ENCODE peak calls at places on chromosomes 6 and 20, in ten cellular contexts. Q is RKO; A is BE2C; P is CD8-positive, alpha-beta memory T cell; B is anterior cingulate cortex; X is NCI-H2029; K is GM13977; Z is head of caudate nucleus; Y is choroid plexus epithelial cell; E is fibroblast of lung. J is an unnamed sample.
A peak's percentile ranks its signal among the peaks of the same experiment; 100 is the strongest.

GRCh38 chr6:154156135-154156948 is 117.3 kb downstream of the OPRM1 start:
- DNase-seq in Y (peak; percentile 80), E (peak; percentile 30), P (peak; percentile 60), K (peak; percentile 20), B (no peak), A (peak; percentile 26), Q (peak; percentile 10), Z (no peak), X (peak; percentile 73), J (peak; percentile 12)

GRCh38 chr6:144485531-144485930 is 200.4 kb downstream of the UTRN start:
- DNase-seq in K (no peak), B (no peak), E (no peak), X (no peak), P (no peak), A (no peak), Y (no peak), Q (no peak), Z (no peak), J (no peak)

GRCh38 chr20:12306107-12306506 is 388.4 kb downstream of the BTBD3 start:
- DNase-seq in K (no peak), Y (peak; percentile 2), Z (no peak), Q (no peak), E (no peak), P (no peak), A (no peak), X (no peak), B (no peak), J (no peak)

GRCh38 chr6:169188051-169188863 is 65.4 kb downstream of the THBS2 start:
- DNase-seq in K (no peak), Z (no peak), X (no peak), P (no peak), E (peak; percentile 99), B (no peak), Q (peak; percentile 42), Y (peak; percentile 85), A (no peak), J (peak; percentile 99)

GRCh38 chr6:169828176-169828575 is 76.8 kb downstream of the ERMARD start:
- DNase-seq in Q (no peak), A (no peak), E (no peak), Z (no peak), K (no peak), X (no peak), B (no peak), Y (no peak), P (no peak), J (no peak)

GRCh38 chr20:50189681-50190250 is 864 bp upstream of the CEBPB start:
- DNase-seq in B (peak; percentile 62), A (no peak), K (no peak), E (no peak), Y (peak; percentile 51), Z (no peak), Q (no peak), P (no peak), X (no peak), J (no peak)

GRCh38 chr6:90534337-90535025 is 52.4 kb downstream of the MAP3K7 start:
- DNase-seq in Z (no peak), P (no peak), E (no peak), Y (no peak), Q (no peak), K (no peak), A (no peak), X (no peak), B (no peak), J (no peak)

GRCh38 chr6:118335325-118335724 is 212.8 kb upstream of the PLN start:
- DNase-seq in Q (no peak), B (no peak), P (no peak), X (peak; percentile 82), E (peak; percentile 38), K (no peak), Z (no peak), Y (no peak), A (no peak), J (peak; percentile 24)

GRCh38 chr6:41318648-41319565 is 16.5 kb upstream of the NCR2 start:
- DNase-seq in E (peak; percentile 66), Q (peak; percentile 76), Y (peak; percentile 88), B (peak; percentile 22), A (peak; percentile 84), Z (peak; percentile 59), P (peak; percentile 81), X (peak; percentile 97), K (peak; percentile 79), J (peak; percentile 45)

GRCh38 chr6:54722328-54722727 is 124.2 kb upstream of the FAM83B start:
- DNase-seq in K (no peak), Y (peak; percentile 52), Q (no peak), P (no peak), B (no peak), E (peak; percentile 61), X (no peak), A (no peak), Z (no peak), J (peak; percentile 60)

GRCh38 chr20:16444056-16444777 is 129.0 kb downstream of the KIF16B start:
- DNase-seq in E (no peak), Q (no peak), A (no peak), X (no peak), Y (peak; percentile 62), P (no peak), Z (no peak), K (no peak), B (no peak), J (no peak)

GRCh38 chr6:20377623-20378265 is 23.9 kb upstream of the E2F3 start:
- DNase-seq in E (peak; percentile 87), P (no peak), Y (peak; percentile 78), A (no peak), Q (no peak), Z (no peak), X (no peak), K (peak; percentile 17), B (no peak), J (peak; percentile 86)

GRCh38 chr6:129370268-129370916 is 339.6 kb downstream of the ARHGAP18 start:
- DNase-seq in B (no peak), X (no peak), Y (peak; percentile 75), P (peak; percentile 22), Q (peak; percentile 34), A (peak; percentile 37), Z (peak; percentile 49), K (peak; percentile 12), E (peak; percentile 36), J (peak; percentile 30)

GRCh38 chr6:29447670-29448069 is 8.6 kb downstream of the OR10C1 start:
- DNase-seq in B (no peak), K (no peak), P (no peak), Z (no peak), A (no peak), Q (no peak), Y (peak; percentile 0), E (no peak), X (no peak), J (no peak)

GRCh38 chr20:24773168-24773567 is 175.9 kb upstream of the CST7 start:
- DNase-seq in B (no peak), E (peak; percentile 66), Q (no peak), A (no peak), X (no peak), Z (no peak), P (no peak), K (no peak), Y (no peak), J (peak; percentile 61)

GRCh38 chr6:46053034-46053933 is 37.6 kb upstream of the CLIC5 start:
- DNase-seq in Z (no peak), A (no peak), E (no peak), Y (peak; percentile 61), B (no peak), Q (no peak), X (no peak), P (no peak), K (no peak), J (no peak)

GRCh38 chr6:169088761-169089160 is 164.9 kb downstream of the THBS2 start:
- DNase-seq in K (no peak), E (no peak), B (no peak), Y (no peak), Q (no peak), A (no peak), P (no peak), Z (no peak), X (no peak), J (no peak)

GRCh38 chr6:20220345-20220744 is 8.1 kb upstream of the MBOAT1 start:
- DNase-seq in Y (no peak), P (no peak), B (no peak), X (no peak), K (no peak), E (no peak), Z (no peak), A (no peak), Q (no peak), J (no peak)

GRCh38 chr6:38713812-38714211 is 1.3 kb upstream of the DNAH8 start:
- DNase-seq in X (no peak), E (no peak), Z (no peak), Q (no peak), A (no peak), Y (no peak), B (no peak), K (peak; percentile 43), P (no peak), J (no peak)

GRCh38 chr20:14583413-14583812 is 246.0 kb upstream of the FLRT3 start:
- DNase-seq in B (no peak), E (no peak), Z (no peak), A (peak; percentile 11), Y (no peak), P (no peak), Q (peak; percentile 31), K (no peak), X (peak; percentile 61), J (no peak)

GRCh38 chr20:47610247-47610944 is 108.7 kb downstream of the NCOA3 start:
- DNase-seq in A (no peak), K (peak; percentile 58), Q (peak; percentile 94), P (no peak), E (peak; percentile 93), Y (peak; percentile 94), B (no peak), Z (no peak), X (no peak), J (peak; percentile 92)

GRCh38 chr6:127162808-127163207 is 44.3 kb downstream of the RSPO3 start:
- DNase-seq in E (peak; percentile 47), Q (no peak), Y (peak; percentile 94), P (no peak), K (no peak), X (no peak), B (no peak), A (no peak), Z (no peak), J (peak; percentile 23)

GRCh38 chr20:6058684-6059295 is 4.9 kb upstream of the LRRN4 start:
- DNase-seq in P (no peak), B (no peak), E (peak; percentile 30), Y (peak; percentile 40), Z (no peak), A (no peak), K (no peak), Q (no peak), X (peak; percentile 70), J (peak; percentile 12)

GRCh38 chr6:17096076-17096475 is 5.8 kb upstream of the STMND1 start:
- DNase-seq in Z (no peak), P (no peak), X (no peak), K (no peak), A (no peak), Q (no peak), Y (peak; percentile 27), E (peak; percentile 38), B (no peak), J (no peak)

GRCh38 chr6:109351231-109352132 is 30.8 kb downstream of the CD164 start:
- DNase-seq in B (no peak), X (no peak), K (no peak), A (no peak), Q (no peak), Z (no peak), E (peak; percentile 25), Y (peak; percentile 25), P (no peak), J (no peak)

GRCh38 chr6:6492675-6493074 is 95.8 kb upstream of the LY86 start:
- DNase-seq in K (no peak), E (no peak), A (no peak), Q (no peak), B (no peak), Z (no peak), P (no peak), Y (no peak), X (no peak), J (no peak)

GRCh38 chr6:8059129-8059528 is 5.1 kb downstream of the BLOC1S5 start:
- DNase-seq in A (no peak), X (peak; percentile 46), Q (peak; percentile 62), B (no peak), E (peak; percentile 42), K (peak; percentile 27), Z (no peak), Y (peak; percentile 77), P (no peak), J (peak; percentile 22)

GRCh38 chr6:30687659-30688431 is 1.4 kb upstream of the PPP1R18 start:
- DNase-seq in K (no peak), Q (peak; percentile 79), Y (peak; percentile 48), E (peak; percentile 41), A (no peak), P (no peak), Z (no peak), X (no peak), B (peak; percentile 44), J (peak; percentile 26)